ENCODE peak calls at places on chromosome 14, in ten cellular contexts. P is coronary artery, A is adrenal gland, M is uterus, F is heart left ventricle, W is esophagus muscularis mucosa, Q is tibial artery, G is A549, C is mammary epithelial cell, L is Peyer's patch. J is an unnamed sample.

GRCh38 chr14:73424453-73424852 is 33.9 kb downstream of the NUMB start:
- DNase-seq in P (no peak), A (no peak), M (no peak), F (no peak), W (no peak), Q (no peak), G (no peak), C (no peak), L (no peak), J (no peak)

GRCh38 chr14:102058146-102058545 is 28.7 kb downstream of the HSP90AA1 start:
- DNase-seq in P (no peak), A (no peak), M (no peak), F (no peak), W (no peak), Q (no peak), G (no peak), C (no peak), L (no peak), J (no peak)

GRCh38 chr14:100067971-100068959 is 3.0 kb downstream of the EVL start:
- DNase-seq in P (no peak), A (no peak), M (peak; percentile 28), F (peak; percentile 39), W (no peak), Q (peak; percentile 45), G (no peak), C (peak; percentile 79), L (peak; percentile 87), J (peak; percentile 93)

GRCh38 chr14:41950428-41950827 is 343.8 kb downstream of the LRFN5 start:
- DNase-seq in P (no peak), A (no peak), M (no peak), F (no peak), W (no peak), Q (no peak), G (no peak), C (no peak), L (no peak), J (no peak)

GRCh38 chr14:54706768-54707167 is 139.8 kb downstream of the SAMD4A start:
- DNase-seq in P (no peak), A (no peak), M (no peak), F (no peak), W (no peak), Q (no peak), G (no peak), C (no peak), L (no peak), J (no peak)

GRCh38 chr14:52241102-52241793 is 26.2 kb upstream of the PTGDR start:
- DNase-seq in P (no peak), A (no peak), M (no peak), F (no peak), W (no peak), Q (no peak), G (no peak), C (peak; percentile 33), L (no peak), J (no peak)

GRCh38 chr14:77812028-77812427 is 12.1 kb downstream of the ADCK1 start:
- DNase-seq in P (no peak), A (no peak), M (no peak), F (no peak), W (no peak), Q (no peak), G (no peak), C (no peak), L (no peak), J (no peak)

GRCh38 chr14:82084813-82085212 is 551.2 kb upstream of the SEL1L start:
- DNase-seq in P (no peak), A (no peak), M (no peak), F (no peak), W (no peak), Q (no peak), G (no peak), C (no peak), L (no peak), J (no peak)

GRCh38 chr14:55604467-55604866 is 24.5 kb downstream of the KTN1 start:
- DNase-seq in P (no peak), A (no peak), M (no peak), F (no peak), W (no peak), Q (no peak), G (no peak), C (no peak), L (no peak), J (no peak)

GRCh38 chr14:54597795-54598443 is 31.0 kb downstream of the SAMD4A start:
- DNase-seq in P (no peak), A (no peak), M (no peak), F (no peak), W (no peak), Q (no peak), G (no peak), C (peak; percentile 28), L (no peak), J (no peak)

GRCh38 chr14:53954551-53955233 is 1.9 kb downstream of the BMP4 start:
- DNase-seq in P (no peak), A (peak; percentile 30), M (no peak), F (peak; percentile 26), W (no peak), Q (peak; percentile 37), G (no peak), C (peak; percentile 19), L (no peak), J (no peak)

GRCh38 chr14:101122855-101123129 is 219.3 kb upstream of the RTL1 start:
- DNase-seq in P (peak; percentile 33), A (peak; percentile 5), M (peak; percentile 6), F (no peak), W (no peak), Q (no peak), G (no peak), C (no peak), L (no peak), J (no peak)

GRCh38 chr14:31582286-31582691 is 21.1 kb downstream of the NUBPL start:
- DNase-seq in P (no peak), A (no peak), M (peak; percentile 35), F (peak; percentile 19), W (no peak), Q (peak; percentile 33), G (no peak), C (no peak), L (no peak), J (no peak)

GRCh38 chr14:81818271-81818670 is 284.6 kb upstream of the SEL1L start:
- DNase-seq in P (no peak), A (no peak), M (no peak), F (no peak), W (no peak), Q (no peak), G (no peak), C (no peak), L (no peak), J (no peak)

DNA sequence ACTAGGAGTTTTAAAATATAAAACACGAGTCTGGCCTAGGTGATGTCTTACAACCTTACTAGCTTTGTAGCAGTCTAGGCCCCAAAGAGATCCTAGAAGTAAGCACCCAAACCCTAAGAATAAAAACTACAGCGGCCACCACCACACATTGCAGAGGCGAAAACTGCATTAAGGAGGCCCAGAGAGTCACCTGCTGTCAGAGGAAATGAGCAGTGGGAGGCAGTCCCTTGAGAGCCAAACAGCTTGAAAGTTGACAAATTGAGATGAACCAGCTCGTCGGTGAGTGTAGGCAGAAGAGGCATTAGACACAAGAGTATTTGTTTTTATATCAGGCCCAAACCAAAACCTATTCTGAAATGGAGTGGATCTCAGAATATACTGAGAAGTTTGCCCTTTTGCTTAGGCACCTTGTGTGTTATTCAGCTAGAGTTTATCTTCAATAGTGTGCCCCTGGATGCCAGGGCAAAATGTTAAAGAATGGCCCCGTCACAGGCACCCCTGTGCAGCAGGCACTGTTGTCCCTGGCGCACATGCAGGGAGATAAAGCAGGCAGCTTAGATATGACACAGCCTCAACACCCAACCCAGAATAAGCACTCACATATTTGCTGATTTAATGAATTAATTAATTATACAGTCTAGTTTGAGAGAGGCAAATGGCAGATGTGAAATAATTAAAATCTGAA is 56.7 kb downstream of the TTC7B start:
- DNase-seq in P (peak; percentile 40), A (no peak), M (no peak), F (no peak), W (peak; percentile 86), Q (no peak), G (no peak), C (no peak), L (peak; percentile 22), J (no peak)
- H3K27ac ChIP-seq in P (peak overlapping the region; percentile 94), A (no peak overlapping the region), M (peak overlapping the region; percentile 85), F (peak overlapping the region; percentile 96), W (peak overlapping the region; percentile 94), Q (peak overlapping the region; percentile 94), G (peak overlapping the region; percentile 90), C (no peak overlapping the region), L (no peak overlapping the region), J (no peak overlapping the region)

DNA sequence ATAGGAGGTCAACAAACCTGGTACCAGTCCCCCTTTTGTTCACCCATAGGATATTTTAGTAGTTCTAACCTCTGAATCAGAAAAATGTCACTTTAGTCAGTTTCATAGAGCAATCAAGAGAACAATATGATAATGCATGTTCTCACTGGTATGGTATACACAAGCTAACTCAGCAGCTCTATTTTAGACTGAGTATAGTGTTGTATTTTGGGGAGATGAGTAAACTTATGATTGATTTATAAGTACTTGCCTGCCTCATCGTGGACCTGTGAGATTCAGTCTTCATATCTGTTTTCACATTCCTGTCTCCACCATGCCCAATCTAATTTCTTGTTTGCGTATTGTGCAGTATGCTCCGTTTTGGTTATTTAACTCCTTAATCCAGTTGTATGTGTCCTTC is 20.9 kb downstream of the COX16 start:
- DNase-seq in P (no peak), A (no peak), M (no peak), F (no peak), W (no peak), Q (no peak), G (no peak), C (no peak), L (no peak), J (no peak)
- H3K4me3 ChIP-seq in P (no peak overlapping the region), A (no peak overlapping the region), M (no peak overlapping the region), F (no peak overlapping the region), W (no peak overlapping the region), Q (no peak overlapping the region), G (no peak overlapping the region), C (no peak overlapping the region), L (no peak overlapping the region), J (no peak overlapping the region)

GRCh38 chr14:68418192-68419118 is 374.4 kb downstream of the ZFP36L1 start:
- DNase-seq in P (no peak), A (no peak), M (no peak), F (no peak), W (no peak), Q (no peak), G (no peak), C (peak; percentile 28), L (no peak), J (no peak)
- H3K27ac ChIP-seq in P (no peak overlapping the region), A (peak overlapping the region; percentile 31), M (peak overlapping the region; percentile 22), F (no peak overlapping the region), W (no peak overlapping the region), Q (no peak overlapping the region), G (peak overlapping the region; percentile 49), C (no peak overlapping the region), L (no peak overlapping the region), J (no peak overlapping the region)

DNA sequence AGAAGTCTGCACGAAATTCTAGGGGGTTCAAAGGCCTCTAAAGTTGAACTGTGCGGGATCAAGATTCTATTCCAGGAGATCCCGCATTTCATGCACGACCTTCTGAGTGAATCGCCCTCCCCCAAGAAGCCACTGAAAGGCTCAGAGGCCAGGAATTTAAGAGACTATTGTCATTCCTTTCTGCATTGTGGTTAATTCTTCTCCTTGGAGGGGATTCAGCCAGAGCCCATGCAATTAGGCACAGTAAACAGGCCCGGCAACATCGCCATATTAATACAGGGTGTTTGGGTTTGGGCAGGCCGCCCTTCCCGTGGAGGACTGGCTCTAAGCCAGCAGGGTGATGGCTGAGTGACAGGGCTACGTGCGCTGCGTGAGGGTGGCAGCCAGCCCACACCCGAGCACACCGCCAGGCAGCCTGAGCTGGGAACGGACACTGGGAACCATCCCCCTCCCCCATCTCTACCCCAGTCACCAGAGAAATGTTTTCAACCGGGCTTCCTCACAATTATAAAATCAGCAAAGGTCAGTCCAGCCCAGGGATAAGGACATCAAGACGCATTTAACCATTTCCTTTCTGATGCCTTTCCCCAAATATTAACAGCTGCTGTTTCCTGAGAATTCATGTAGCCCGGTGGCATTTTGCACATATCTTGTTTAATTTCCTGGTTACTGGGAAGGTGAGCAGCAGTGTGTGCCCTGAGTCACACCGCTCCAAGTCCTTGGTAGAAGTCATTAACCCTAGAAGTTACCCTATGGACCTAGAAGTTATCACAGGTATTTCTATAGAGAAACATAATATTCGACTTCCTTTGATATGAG is 12.5 kb downstream of the EGLN3 start:
- DNase-seq in P (no peak), A (peak; percentile 79), M (peak; percentile 35), F (peak; percentile 85), W (no peak), Q (peak; percentile 60), G (peak; percentile 42), C (peak; percentile 45), L (no peak), J (no peak)
- H3K4me3 ChIP-seq in P (peak overlapping the region; percentile 62), A (no peak overlapping the region), M (no peak overlapping the region), F (no peak overlapping the region), W (peak overlapping the region; percentile 46), Q (peak overlapping the region; percentile 30), G (peak overlapping the region; percentile 30), C (no peak overlapping the region), L (peak overlapping the region; percentile 34), J (no peak overlapping the region)

J was measured in CD8-positive, alpha-beta memory T cell.